ENCODE peak calls at places on chromosome 18, in eight cellular contexts. W, C, I, M, T, Q, O and N are unnamed samples.

GRCh38 chr18:55320399-55321255 is 267.4 kb downstream of the TCF4 start:
- DNase-seq in C (no peak), T (no peak), I (no peak), M (no peak), O (no peak), W (no peak), Q (no peak), N (peak)

GRCh38 chr18:73244411-73244810 is 376.6 kb upstream of the NETO1 start:
- DNase-seq in I (no peak), O (no peak), C (no peak), Q (no peak), W (no peak), T (no peak), M (no peak), N (no peak)

GRCh38 chr18:24878289-24878688 is 417.9 kb downstream of the HRH4 start:
- DNase-seq in M (no peak), T (no peak), C (peak), Q (no peak), W (no peak), O (no peak), I (peak), N (peak)

GRCh38 chr18:52319423-52319822 is 20.6 kb upstream of the DCC start:
- DNase-seq in W (no peak), I (no peak), T (no peak), O (no peak), Q (no peak), C (no peak), M (no peak), N (no peak)

GRCh38 chr18:3919396-3920061 is 469.6 kb downstream of the TGIF1 start:
- DNase-seq in Q (no peak), O (no peak), W (no peak), M (no peak), C (no peak), I (no peak), T (no peak), N (no peak)

GRCh38 chr18:21369146-21369545 is 127.1 kb downstream of the GREB1L start:
- DNase-seq in O (no peak), W (no peak), T (no peak), I (no peak), M (no peak), C (no peak), Q (no peak), N (no peak)

GRCh38 chr18:55811964-55812363 is 224.0 kb upstream of the TCF4 start:
- DNase-seq in I (no peak), O (no peak), W (no peak), Q (no peak), T (no peak), C (no peak), M (no peak), N (no peak)

GRCh38 chr18:5073026-5073944 is 123.8 kb downstream of the AKAIN1 start:
- DNase-seq in Q (no peak), M (no peak), T (peak), O (no peak), C (peak), I (peak), W (peak), N (peak)

GRCh38 chr18:26405190-26405781 is 143.1 kb downstream of the KCTD1 start:
- DNase-seq in Q (no peak), T (peak), M (no peak), W (peak), O (no peak), C (peak), I (no peak), N (peak)

GRCh38 chr18:42574871-42575270 is 540.6 kb downstream of the RIT2 start:
- DNase-seq in C (no peak), M (no peak), I (peak), Q (no peak), W (no peak), T (no peak), O (no peak), N (peak)

GRCh38 chr18:79554945-79555645 is 124.5 kb upstream of the CTDP1 start:
- DNase-seq in O (peak), C (no peak), T (no peak), W (no peak), Q (no peak), M (no peak), I (no peak), N (no peak)

GRCh38 chr18:27049945-27050344 is 135.2 kb downstream of the CHST9 start:
- DNase-seq in O (no peak), C (no peak), T (no peak), W (no peak), M (no peak), Q (no peak), I (no peak), N (no peak)

GRCh38 chr18:10122116-10122515 is 208.3 kb downstream of the VAPA start:
- DNase-seq in Q (no peak), T (no peak), I (peak), C (peak), O (no peak), M (no peak), W (no peak), N (peak)

GRCh38 chr18:34494359-34494696 is 215.8 kb upstream of the DTNA start:
- DNase-seq in O (no peak), I (no peak), W (no peak), T (no peak), M (no peak), Q (no peak), C (no peak), N (no peak)

GRCh38 chr18:33231474-33232317 is 208.8 kb downstream of the CCDC178 start:
- DNase-seq in W (peak), I (peak), T (peak), C (peak), Q (no peak), M (peak), O (peak), N (peak)

GRCh38 chr18:45166341-45167108 is 448.8 kb upstream of the SLC14A2 start:
- DNase-seq in Q (no peak), C (no peak), W (no peak), I (no peak), O (peak), M (no peak), T (no peak), N (no peak)

GRCh38 chr18:5542393-5543035 is 1.3 kb downstream of the EPB41L3 start:
- DNase-seq in M (no peak), I (no peak), C (peak), T (no peak), W (no peak), O (no peak), Q (no peak), N (no peak)

GRCh38 chr18:36536426-36536825 is 238.9 kb downstream of the FHOD3 start:
- DNase-seq in O (no peak), M (no peak), I (no peak), W (no peak), C (no peak), T (no peak), Q (no peak), N (peak)